ENCODE peak calls at places on chromosomes 3 and 15, in five cellular contexts. W is type B pancreatic cell, Q is astrocyte, G is NCI-H2081, M is GDM1. C is an unnamed sample.

GRCh38 chr3:151283907-151284461 is 5.6 kb upstream of the P2RY14 start:
- DNase-seq in W (no peak), Q (peak; percentile 86), G (no peak), M (no peak), C (no peak)

GRCh38 chr3:187963003-187963676 is 190.8 kb upstream of the LPP start:
- DNase-seq in W (no peak), Q (no peak), G (no peak), M (no peak), C (no peak)

GRCh38 chr3:124862006-124862405 is 25.2 kb downstream of the ITGB5 start:
- DNase-seq in W (no peak), Q (no peak), G (no peak), M (no peak), C (no peak)

GRCh38 chr3:11381563-11381962 is 109.4 kb downstream of the ATG7 start:
- DNase-seq in W (no peak), Q (no peak), G (peak; percentile 2), M (no peak), C (no peak)

GRCh38 chr15:78103406-78104118 is 11.2 kb downstream of the SH2D7 start:
- DNase-seq in W (no peak), Q (no peak), G (no peak), M (peak; percentile 65), C (no peak)

GRCh38 chr3:28745436-28745835 is 396.8 kb upstream of the AZI2 start:
- DNase-seq in W (no peak), Q (peak; percentile 21), G (no peak), M (no peak), C (no peak)

GRCh38 chr15:60389261-60390077 is 8.3 kb downstream of the ANXA2 start:
- DNase-seq in W (no peak), Q (no peak), G (no peak), M (no peak), C (no peak)

GRCh38 chr15:74937226-74937601 is 659 bp downstream of the COX5A start:
- DNase-seq in W (no peak), Q (no peak), G (no peak), M (no peak), C (no peak)

GRCh38 chr15:52011711-52012144 is 7.3 kb upstream of the MAPK6 start:
- DNase-seq in W (no peak), Q (peak; percentile 33), G (peak; percentile 70), M (no peak), C (no peak)

GRCh38 chr3:151169700-151170224 is 33.3 kb downstream of the GPR171 start:
- DNase-seq in W (no peak), Q (peak; percentile 33), G (no peak), M (peak; percentile 45), C (no peak)

GRCh38 chr15:60353245-60353940 is 44.4 kb downstream of the ANXA2 start:
- DNase-seq in W (no peak), Q (peak; percentile 63), G (no peak), M (no peak), C (no peak)

GRCh38 chr3:137514853-137515252 is 249.3 kb upstream of the SOX14 start:
- DNase-seq in W (no peak), Q (no peak), G (no peak), M (no peak), C (no peak)

GRCh38 chr15:70533931-70534742 is 229.2 kb downstream of the UACA start:
- DNase-seq in W (peak; percentile 2), Q (peak; percentile 25), G (no peak), M (no peak), C (peak; percentile 21)

GRCh38 chr3:9955611-9956352 is 3.6 kb upstream of the PRRT3 start:
- DNase-seq in W (no peak), Q (no peak), G (no peak), M (no peak), C (no peak)

GRCh38 chr3:47301456-47301855 is 18.7 kb downstream of the KLHL18 start:
- DNase-seq in W (no peak), Q (no peak), G (no peak), M (no peak), C (no peak)

GRCh38 chr3:119311191-119311925 is 17.2 kb downstream of the ARHGAP31 start:
- DNase-seq in W (no peak), Q (peak; percentile 92), G (no peak), M (no peak), C (no peak)

GRCh38 chr3:143571548-143571947 is 276.7 kb downstream of the SLC9A9 start:
- DNase-seq in W (no peak), Q (peak; percentile 53), G (no peak), M (no peak), C (no peak)

GRCh38 chr3:187913617-187914033 is 168.4 kb upstream of the BCL6 start:
- DNase-seq in W (no peak), Q (peak; percentile 52), G (no peak), M (no peak), C (no peak)

GRCh38 chr3:99895706-99896441 is 78.2 kb downstream of the CMSS1 start:
- DNase-seq in W (no peak), Q (peak; percentile 91), G (no peak), M (peak; percentile 18), C (no peak)

GRCh38 chr15:96261575-96262034 is 68.9 kb upstream of the NR2F2 start:
- DNase-seq in W (no peak), Q (no peak), G (no peak), M (no peak), C (no peak)

GRCh38 chr3:12508316-12508715 is 24.0 kb downstream of the TSEN2 start:
- DNase-seq in W (no peak), Q (peak; percentile 98), G (no peak), M (no peak), C (no peak)

GRCh38 chr3:14699643-14700042 is 24.7 kb downstream of the C3orf20 start:
- DNase-seq in W (no peak), Q (no peak), G (no peak), M (no peak), C (peak; percentile 71)

GRCh38 chr15:39092354-39092753 is 488.5 kb upstream of the THBS1 start:
- DNase-seq in W (no peak), Q (no peak), G (no peak), M (no peak), C (no peak)

GRCh38 chr15:65057549-65057940 is 10.2 kb downstream of the RASL12 start:
- DNase-seq in W (no peak), Q (no peak), G (no peak), M (no peak), C (no peak)

GRCh38 chr3:15889936-15890335 is 92.2 kb upstream of the ANKRD28 start:
- DNase-seq in W (no peak), Q (no peak), G (no peak), M (no peak), C (no peak)

GRCh38 chr15:100766225-100767001 is 113.2 kb upstream of the ALDH1A3 start:
- DNase-seq in W (peak; percentile 69), Q (no peak), G (no peak), M (no peak), C (peak; percentile 80)

GRCh38 chr3:169562988-169563774 is 100.3 kb downstream of the MECOM start:
- DNase-seq in W (no peak), Q (no peak), G (no peak), M (no peak), C (no peak)

GRCh38 chr3:125351814-125352456 is 23.2 kb downstream of the ZNF148 start:
- DNase-seq in W (no peak), Q (peak; percentile 62), G (no peak), M (no peak), C (no peak)

C was measured in osteocyte.